ENCODE peak calls at places on chromosomes 5 and 9, in nine cellular contexts. Q is mesothelial cell of epicardium, A is transverse colon, C is left kidney, B is progenitor cell of endocrine pancreas, Z is D341Med, S is type B pancreatic cell, P is HS-5, D is T-helper 2 cell. M is an unnamed sample.

GRCh38 chr5:176499273-176499672 is 37.9 kb downstream of the RNF44 start:
- DNase-seq in B (no peak), Q (no peak), A (no peak), D (no peak), S (no peak), C (no peak), P (no peak), Z (no peak), M (no peak)

GRCh38 chr9:110767559-110768063 is 99.0 kb downstream of the MUSK start:
- DNase-seq in P (no peak), D (no peak), S (no peak), B (no peak), C (no peak), A (peak), Z (no peak), Q (no peak), M (no peak)

GRCh38 chr9:77019010-77019809 is at the start of gene FOXB2:
- DNase-seq in Z (no peak), Q (no peak), C (peak), S (no peak), P (no peak), D (no peak), B (no peak), A (no peak), M (peak)

GRCh38 chr5:72452515-72453259 is 54.5 kb downstream of the ZNF366 start:
- DNase-seq in A (peak), S (no peak), P (peak), C (peak), Q (no peak), B (no peak), D (no peak), Z (no peak), M (peak)

GRCh38 chr9:100108572-100108971 is 9.5 kb downstream of the INVS start:
- DNase-seq in B (no peak), D (no peak), Z (no peak), C (peak), S (no peak), Q (no peak), A (no peak), P (no peak), M (no peak)

GRCh38 chr5:168227973-168228615 is 63.4 kb upstream of the WWC1 start:
- DNase-seq in D (no peak), C (peak), Q (no peak), A (no peak), Z (no peak), P (no peak), S (no peak), B (no peak), M (no peak)

GRCh38 chr9:22237497-22238363 is 208.9 kb upstream of the DMRTA1 start:
- DNase-seq in S (no peak), Z (no peak), A (no peak), B (no peak), Q (no peak), D (no peak), P (peak), C (no peak), M (no peak)

GRCh38 chr5:133234911-133235310 is 183.1 kb downstream of the HSPA4 start:
- DNase-seq in S (no peak), Z (no peak), C (no peak), A (no peak), B (no peak), Q (no peak), P (no peak), D (no peak), M (no peak)

GRCh38 chr5:100175346-100175745 is 359.8 kb upstream of the FAM174A start:
- DNase-seq in B (no peak), D (no peak), Z (no peak), A (no peak), P (no peak), C (no peak), S (no peak), Q (no peak), M (no peak)

GRCh38 chr9:136138566-136138965 is 19.9 kb upstream of the TMEM250 start:
- DNase-seq in B (peak), A (peak), P (no peak), S (no peak), D (no peak), Q (no peak), Z (peak), C (peak), M (no peak)

GRCh38 chr5:132090107-132090506 is 16.5 kb downstream of the CSF2 start:
- DNase-seq in A (no peak), C (no peak), P (peak), Q (no peak), D (no peak), B (no peak), S (no peak), Z (no peak), M (no peak)

GRCh38 chr5:34610576-34610975 is 45.6 kb upstream of the RAI14 start:
- DNase-seq in Q (no peak), P (no peak), A (no peak), S (no peak), Z (no peak), D (no peak), C (no peak), B (no peak), M (no peak)

GRCh38 chr5:127959152-127959764 is 124.3 kb upstream of the SLC12A2 start:
- DNase-seq in Z (peak), S (no peak), P (peak), C (peak), A (peak), Q (peak), B (no peak), D (no peak), M (peak)

GRCh38 chr5:136062563-136063274 is 33.9 kb downstream of the TGFBI start:
- DNase-seq in B (no peak), D (no peak), P (no peak), C (peak), Q (no peak), Z (peak), A (no peak), S (peak), M (no peak)

GRCh38 chr9:710951-711745 is 130.3 kb upstream of the DMRT1 start:
- DNase-seq in P (no peak), C (no peak), A (no peak), Z (no peak), D (no peak), S (no peak), Q (no peak), B (no peak), M (no peak)

GRCh38 chr9:134875376-134875775 is 5.2 kb upstream of the FCN2 start:
- DNase-seq in P (no peak), S (peak), B (no peak), Z (no peak), A (no peak), Q (no peak), C (no peak), D (no peak), M (no peak)

GRCh38 chr9:123438321-123438720 is 82.3 kb downstream of the CRB2 start:
- DNase-seq in B (no peak), Z (no peak), Q (no peak), P (no peak), A (no peak), S (no peak), C (peak), D (no peak), M (no peak)

GRCh38 chr9:89674667-89675402 is 70.0 kb downstream of the GADD45G start:
- DNase-seq in Q (no peak), Z (peak), P (no peak), B (peak), C (peak), D (no peak), S (no peak), A (peak), M (no peak)

GRCh38 chr9:99826579-99826978 is 4.9 kb downstream of the NR4A3 start:
- DNase-seq in Q (no peak), A (no peak), P (no peak), B (no peak), C (no peak), S (no peak), Z (no peak), D (no peak), M (peak)

GRCh38 chr5:82164109-82164956 is 113.8 kb downstream of the RPS23 start:
- DNase-seq in Q (no peak), A (no peak), P (no peak), Z (no peak), D (no peak), C (no peak), S (no peak), B (no peak), M (no peak)

GRCh38 chr5:132466453-132467291 is 23.9 kb downstream of the IRF1 start:
- DNase-seq in Q (no peak), D (no peak), B (no peak), A (peak), Z (no peak), P (no peak), S (no peak), C (peak), M (no peak)

GRCh38 chr9:110844121-110844520 is 175.5 kb downstream of the MUSK start:
- DNase-seq in Z (no peak), A (no peak), S (no peak), P (no peak), B (no peak), C (no peak), Q (no peak), D (no peak), M (no peak)

GRCh38 chr5:647311-647710 is 35.2 kb downstream of the CEP72 start:
- DNase-seq in A (no peak), B (no peak), D (no peak), P (no peak), Q (no peak), S (no peak), C (no peak), Z (no peak), M (no peak)

GRCh38 chr5:43041131-43041668 is 1.1 kb upstream of the ANXA2R start:
- DNase-seq in D (no peak), C (no peak), S (no peak), P (peak), B (no peak), Z (no peak), A (peak), Q (no peak), M (no peak)

GRCh38 chr5:109877670-109878045 is 187.9 kb downstream of the MAN2A1 start:
- DNase-seq in Z (no peak), Q (no peak), A (no peak), S (no peak), D (no peak), C (no peak), P (no peak), B (no peak), M (no peak)

GRCh38 chr9:130834371-130835311 is at the start of gene ABL1:
- DNase-seq in P (peak), D (peak), C (peak), B (peak), Q (peak), S (peak), Z (peak), A (peak), M (no peak)

GRCh38 chr9:2390028-2390427 is 231.6 kb upstream of the VLDLR start:
- DNase-seq in S (no peak), C (no peak), A (no peak), P (no peak), D (no peak), Q (no peak), Z (no peak), B (no peak), M (no peak)

GRCh38 chr9:23674016-23674585 is 151.9 kb downstream of the ELAVL2 start:
- DNase-seq in S (no peak), Z (no peak), B (no peak), C (no peak), Q (no peak), D (no peak), P (no peak), A (no peak), M (peak)

GRCh38 chr5:159337291-159337974 is 7.1 kb upstream of the IL12B start:
- DNase-seq in A (no peak), C (no peak), B (no peak), Z (no peak), Q (no peak), S (no peak), P (peak), D (no peak), M (peak)

GRCh38 chr5:56414056-56414455 is 180.9 kb upstream of the ANKRD55 start:
- DNase-seq in Q (no peak), S (no peak), B (no peak), P (no peak), C (no peak), Z (no peak), A (no peak), D (no peak), M (no peak)

GRCh38 chr5:83662558-83662957 is 58.1 kb downstream of the HAPLN1 start:
- DNase-seq in B (no peak), S (no peak), A (no peak), Z (no peak), Q (no peak), P (no peak), C (no peak), D (no peak), M (no peak)

GRCh38 chr5:156824800-156825199 is 25.3 kb upstream of the PPP1R2B start:
- DNase-seq in Q (no peak), Z (peak), D (no peak), S (no peak), P (no peak), C (peak), B (no peak), A (no peak), M (no peak)

M was measured in esophagus muscularis mucosa.